ENCODE peak calls at places on chromosomes 5 and 9, in six cellular contexts. One of them, this sample, is unnamed.

GRCh38 chr9:114307323-114308250 is 15.3 kb upstream of the ORM1 start:
- DNase-seq in skeletal muscle cell: peak
- DNase-seq in GM12891: no peak
- DNase-seq in uterus: peak
- DNase-seq in brain microvascular endothelial cell: peak
- DNase-seq in activated CD4-positive, alpha-beta T cell treated with anti-CD3 and anti-CD28 coated beads for 4 hours: no peak
- DNase-seq in this sample: no peak

GRCh38 chr9:136493567-136493971 is 10.7 kb upstream of the SEC16A start:
- DNase-seq in activated CD4-positive, alpha-beta T cell treated with anti-CD3 and anti-CD28 coated beads for 4 hours: no peak
- DNase-seq in brain microvascular endothelial cell: no peak
- DNase-seq in uterus: no peak
- DNase-seq in skeletal muscle cell: no peak
- DNase-seq in GM12891: no peak
- DNase-seq in this sample: no peak

GRCh38 chr5:659496-660263 is 33.5 kb downstream of the TPPP start:
- DNase-seq in brain microvascular endothelial cell: no peak
- DNase-seq in uterus: no peak
- DNase-seq in GM12891: no peak
- DNase-seq in skeletal muscle cell: no peak
- DNase-seq in activated CD4-positive, alpha-beta T cell treated with anti-CD3 and anti-CD28 coated beads for 4 hours: no peak
- DNase-seq in this sample: no peak

GRCh38 chr5:51373880-51374523 is 9.2 kb upstream of the ISL1 start:
- DNase-seq in uterus: no peak
- DNase-seq in activated CD4-positive, alpha-beta T cell treated with anti-CD3 and anti-CD28 coated beads for 4 hours: no peak
- DNase-seq in skeletal muscle cell: no peak
- DNase-seq in brain microvascular endothelial cell: no peak
- DNase-seq in GM12891: no peak
- DNase-seq in this sample: no peak

GRCh38 chr9:32844259-32844658 is 60.9 kb downstream of the TMEM215 start:
- DNase-seq in brain microvascular endothelial cell: no peak
- DNase-seq in activated CD4-positive, alpha-beta T cell treated with anti-CD3 and anti-CD28 coated beads for 4 hours: no peak
- DNase-seq in skeletal muscle cell: no peak
- DNase-seq in GM12891: no peak
- DNase-seq in uterus: no peak
- DNase-seq in this sample: no peak

GRCh38 chr5:89246252-89246651 is 363.3 kb upstream of the MEF2C start:
- DNase-seq in uterus: no peak
- DNase-seq in skeletal muscle cell: no peak
- DNase-seq in brain microvascular endothelial cell: no peak
- DNase-seq in GM12891: no peak
- DNase-seq in activated CD4-positive, alpha-beta T cell treated with anti-CD3 and anti-CD28 coated beads for 4 hours: no peak
- DNase-seq in this sample: peak

GRCh38 chr5:38650540-38651275 is 94.3 kb upstream of the LIFR start:
- DNase-seq in skeletal muscle cell: no peak
- DNase-seq in uterus: no peak
- DNase-seq in GM12891: no peak
- DNase-seq in brain microvascular endothelial cell: peak
- DNase-seq in activated CD4-positive, alpha-beta T cell treated with anti-CD3 and anti-CD28 coated beads for 4 hours: no peak
- DNase-seq in this sample: peak

GRCh38 chr5:133392448-133392847 is 219.9 kb downstream of the FSTL4 start:
- DNase-seq in brain microvascular endothelial cell: no peak
- DNase-seq in skeletal muscle cell: no peak
- DNase-seq in uterus: no peak
- DNase-seq in GM12891: no peak
- DNase-seq in activated CD4-positive, alpha-beta T cell treated with anti-CD3 and anti-CD28 coated beads for 4 hours: no peak
- DNase-seq in this sample: no peak

GRCh38 chr9:85941966-85942912 is 1.3 kb downstream of the NAA35 start:
- DNase-seq in skeletal muscle cell: no peak
- DNase-seq in brain microvascular endothelial cell: no peak
- DNase-seq in uterus: no peak
- DNase-seq in GM12891: no peak
- DNase-seq in activated CD4-positive, alpha-beta T cell treated with anti-CD3 and anti-CD28 coated beads for 4 hours: no peak
- DNase-seq in this sample: no peak